ENCODE peak calls at places on chromosomes 3 and 15, in four cellular contexts. D, C, X and S are unnamed samples. For H3K9me3, the result is how much of the 10 kb centered on the place peaks cover.

GRCh38 chr3:142660379-142660778 is 63.5 kb upstream of the TRPC1 start:
- DNase-seq in X (no peak), C (no peak), D (no peak), S (no peak)

GRCh38 chr3:119559441-119559963 is at the start of gene CD80:
- DNase-seq in X (peak), C (peak), D (peak), S (peak)

GRCh38 chr3:37622999-37623883 is 238.4 kb upstream of the CTDSPL start:
- DNase-seq in C (no peak), D (no peak), X (no peak), S (no peak)

GRCh38 chr3:117610156-117610555 is 900.6 kb downstream of the TUSC7 start:
- DNase-seq in X (no peak), C (no peak), D (no peak), S (no peak)

GRCh38 chr15:96089396-96090058 is 241.0 kb upstream of the NR2F2 start:
- DNase-seq in D (no peak), C (no peak), X (no peak), S (no peak)

GRCh38 chr3:127419140-127419539 is 131.3 kb upstream of the PRR20G start:
- DNase-seq in D (no peak), X (no peak), C (no peak), S (no peak)

GRCh38 chr3:109353057-109353456 is 15.7 kb upstream of the DPPA4 start:
- DNase-seq in D (no peak), C (no peak), X (no peak), S (peak)

GRCh38 chr3:134840459-134840858 is 45.4 kb downstream of the EPHB1 start:
- DNase-seq in C (no peak), D (no peak), X (no peak), S (no peak)

GRCh38 chr3:108073712-108074431 is 17.0 kb downstream of the CD47 start:
- DNase-seq in C (no peak), D (no peak), X (no peak), S (no peak)

GRCh38 chr3:193826126-193826795 is 233.3 kb downstream of the OPA1 start:
- DNase-seq in D (no peak), C (peak), X (no peak), S (peak)

GRCh38 chr3:47536967-47537366 is 23.5 kb upstream of the ELP6 start:
- DNase-seq in X (no peak), D (no peak), C (no peak), S (no peak)

GRCh38 chr15:81105521-81105920 is 28.5 kb upstream of the CFAP161 start:
- DNase-seq in X (no peak), C (no peak), D (no peak), S (no peak)

GRCh38 chr3:88013592-88013991 is 45.2 kb downstream of the CGGBP1 start:
- DNase-seq in D (no peak), C (no peak), X (no peak), S (no peak)

GRCh38 chr3:195348719-195349118 is 77.8 kb upstream of the XXYLT1 start:
- DNase-seq in C (no peak), X (no peak), D (no peak), S (no peak)

GRCh38 chr3:102053375-102053989 is 204.2 kb downstream of the NFKBIZ start:
- DNase-seq in C (no peak), D (no peak), X (no peak), S (peak)

GRCh38 chr3:59540241-59540640 is 490.4 kb upstream of the CFAP20DC start:
- DNase-seq in D (no peak), C (no peak), X (no peak), S (no peak)

GRCh38 chr15:26971303-26972018 is 480 bp downstream of the GABRG3 start:
- DNase-seq in D (no peak), C (no peak), X (no peak), S (no peak)

GRCh38 chr3:155859859-155860258 is 5.6 kb upstream of the SLC33A1 start:
- DNase-seq in X (peak), D (no peak), C (peak), S (peak)

GRCh38 chr3:70342149-70342548 is 29.7 kb upstream of the MDFIC2 start:
- DNase-seq in X (no peak), D (no peak), C (no peak), S (no peak)

GRCh38 chr15:70321106-70321809 is 223.5 kb upstream of the TLE3 start:
- DNase-seq in C (no peak), D (no peak), X (no peak), S (no peak)

GRCh38 chr3:3665961-3666640 is 133.1 kb upstream of the LRRN1 start:
- DNase-seq in D (peak), X (no peak), C (no peak), S (no peak)

GRCh38 chr3:197892162-197892561 is 57.8 kb upstream of the RPL35A start:
- DNase-seq in C (no peak), X (no peak), D (no peak), S (no peak)

GRCh38 chr15:54094661-54095060 is 116.4 kb downstream of the UNC13C start:
- DNase-seq in C (no peak), D (no peak), X (no peak), S (no peak)

GRCh38 chr3:99532246-99532645 is 106.1 kb upstream of the COL8A1 start:
- DNase-seq in X (peak), C (peak), D (no peak), S (peak)

GRCh38 chr3:127079211-127079610 is 96.3 kb downstream of the PLXNA1 start:
- DNase-seq in D (no peak), C (no peak), X (no peak), S (no peak)

GRCh38 chr15:64653757-64654156 is 121.6 kb downstream of the RBPMS2 start:
- DNase-seq in C (no peak), D (no peak), X (no peak), S (peak)

GRCh38 chr3:188947401-188947982 is 224.3 kb upstream of the TPRG1 start:
- DNase-seq in D (no peak), X (no peak), C (peak), S (peak)

GRCh38 chr3:13484861-13485590 is 4.9 kb downstream of the HDAC11 start:
- DNase-seq in C (peak), D (no peak), X (peak), S (no peak)
- TF ChIP-seq JUNB in C (no peak), D (no peak), X (no peak), S (no peak)

GRCh38 chr15:25237291-25237978 is 201.4 kb downstream of the UBE3A start:
- DNase-seq in D (no peak), X (no peak), C (no peak), S (no peak)

GRCh38 chr15:25236861-25237155 is 202.0 kb downstream of the UBE3A start:
- DNase-seq in C (no peak), X (no peak), D (no peak), S (no peak)

GRCh38 chr15:25239471-25240345 is 199.1 kb downstream of the UBE3A start:
- DNase-seq in D (no peak), C (no peak), X (no peak), S (no peak)

GRCh38 chr15:25238716-25239470 is 199.9 kb downstream of the UBE3A start:
- DNase-seq in X (no peak), D (no peak), C (no peak), S (no peak)

GRCh38 chr15:25238126-25238525 is 200.7 kb downstream of the UBE3A start:
- DNase-seq in X (no peak), C (no peak), D (no peak), S (no peak)
- H3K9me3 ChIP-seq in X (half or more), C (under half), D (under half), S (under half)

DNA sequence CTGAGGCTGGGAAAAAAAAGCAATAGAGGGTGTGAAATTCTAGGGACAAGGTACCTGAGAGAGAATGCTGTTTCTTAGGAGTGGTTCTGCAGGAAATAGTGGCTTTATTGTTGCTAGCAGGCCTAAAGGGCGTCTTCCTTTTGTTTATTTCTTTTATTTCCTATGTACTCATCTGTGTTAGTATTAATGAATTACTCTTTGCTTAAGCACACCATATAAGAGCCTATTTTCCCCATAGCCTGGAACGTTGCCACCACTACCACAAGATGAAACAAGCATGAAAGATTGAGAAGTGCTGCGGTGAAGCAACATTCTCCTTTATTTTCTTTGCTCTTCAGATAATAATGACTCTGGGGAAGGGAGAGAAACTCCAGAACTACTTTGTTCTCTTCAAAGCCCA is 21.3 kb upstream of the GOLIM4 start:
- DNase-seq in D (no peak), C (no peak), X (no peak), S (no peak)
- TF ChIP-seq JUNB in D (no peak), C (no peak), X (no peak), S (no peak)

GRCh38 chr15:25065876-25066275 is 111.1 kb downstream of the SNRPN start:
- DNase-seq in C (no peak), D (no peak), X (no peak), S (no peak)
- H3K9me3 ChIP-seq in C (under half), D (half or more), X (half or more), S (half or more)